ENCODE peak calls at places on chromosomes 3 and 15, in seven cellular contexts. C is IMR-90, X is GM12878, Y is heart left ventricle, O is K562, U is upper lobe of left lung, E is body of pancreas. T is an unnamed sample.

GRCh38 chr3:12392101-12392878 is 92.0 kb upstream of the TSEN2 start:
- ATAC-seq in C (no peak), X (no peak), Y (no peak), O (no peak), U (no peak), E (no peak), T (no peak)

GRCh38 chr15:84855765-84856164 is 28.7 kb upstream of the SLC28A1 start:
- ATAC-seq in C (no peak), X (no peak), Y (peak; percentile 45), O (no peak), U (no peak), E (no peak), T (no peak)

GRCh38 chr3:17239417-17239816 is 354.7 kb downstream of the PLCL2 start:
- ATAC-seq in C (no peak), X (no peak), Y (no peak), O (no peak), U (no peak), E (no peak), T (no peak)

GRCh38 chr15:51844747-51845426 is 15.4 kb downstream of the TMOD3 start:
- ATAC-seq in C (no peak), X (no peak), Y (no peak), O (no peak), U (no peak), E (no peak), T (no peak)

GRCh38 chr3:65356331-65357286 is 668.8 kb upstream of the ADAMTS9 start:
- ATAC-seq in C (no peak), X (no peak), Y (no peak), O (no peak), U (peak; percentile 16), E (no peak), T (no peak)

GRCh38 chr15:77857419-77857818 is 220.1 kb downstream of the TBC1D2B start:
- ATAC-seq in C (no peak), X (no peak), Y (no peak), O (no peak), U (no peak), E (no peak), T (no peak)

GRCh38 chr3:87756616-87757015 is 302.2 kb downstream of the CGGBP1 start:
- ATAC-seq in C (no peak), X (no peak), Y (no peak), O (no peak), U (no peak), E (no peak), T (no peak)

GRCh38 chr15:58296276-58296675 is 135.5 kb upstream of the LIPC start:
- ATAC-seq in C (no peak), X (no peak), Y (no peak), O (no peak), U (no peak), E (no peak), T (no peak)

GRCh38 chr3:33942483-33943150 is 144.2 kb downstream of the PDCD6IP start:
- ATAC-seq in C (no peak), X (peak; percentile 75), Y (no peak), O (peak; percentile 83), U (no peak), E (no peak), T (no peak)

GRCh38 chr15:63296195-63296594 is 18.8 kb downstream of the APH1B start:
- ATAC-seq in C (no peak), X (no peak), Y (no peak), O (no peak), U (no peak), E (no peak), T (no peak)

GRCh38 chr3:122353215-122353614 is 28.2 kb downstream of the CSTA start:
- ATAC-seq in C (no peak), X (no peak), Y (no peak), O (no peak), U (no peak), E (no peak), T (no peak)

GRCh38 chr15:71116366-71116765 is 1.1 kb downstream of the THSD4 start:
- ATAC-seq in C (no peak), X (no peak), Y (no peak), O (no peak), U (no peak), E (no peak), T (no peak)

GRCh38 chr3:63561879-63562278 is 90.6 kb upstream of the SNTN start:
- ATAC-seq in C (no peak), X (no peak), Y (no peak), O (no peak), U (no peak), E (no peak), T (no peak)

GRCh38 chr3:107660316-107660976 is 137.7 kb downstream of the BBX start:
- ATAC-seq in C (peak; percentile 41), X (peak; percentile 61), Y (no peak), O (no peak), U (peak; percentile 67), E (no peak), T (peak; percentile 20)

GRCh38 chr3:188166471-188166870 is 12.5 kb downstream of the LPP start:
- ATAC-seq in C (no peak), X (no peak), Y (no peak), O (no peak), U (no peak), E (no peak), T (no peak)

GRCh38 chr3:66083096-66083960 is 44.6 kb upstream of the MAGI1 start:
- ATAC-seq in C (no peak), X (no peak), Y (no peak), O (no peak), U (no peak), E (no peak), T (no peak)

GRCh38 chr3:12423131-12423530 is 61.1 kb upstream of the TSEN2 start:
- ATAC-seq in C (no peak), X (no peak), Y (no peak), O (no peak), U (no peak), E (no peak), T (no peak)

GRCh38 chr3:184360834-184361531 is 422 bp downstream of the CLCN2 start:
- ATAC-seq in C (peak; percentile 3), X (no peak), Y (no peak), O (no peak), U (no peak), E (no peak), T (no peak)
- H3K4me1 ChIP-seq in C (peaks cover 7% of the 10 kb centered on the region), X (peaks cover 10% of the 10 kb centered on the region), Y (peaks cover 31% of the 10 kb centered on the region), O (peaks cover 28% of the 10 kb centered on the region), U (peaks cover 26% of the 10 kb centered on the region), E (peaks cover 36% of the 10 kb centered on the region), T (peaks cover 16% of the 10 kb centered on the region)

DNA sequence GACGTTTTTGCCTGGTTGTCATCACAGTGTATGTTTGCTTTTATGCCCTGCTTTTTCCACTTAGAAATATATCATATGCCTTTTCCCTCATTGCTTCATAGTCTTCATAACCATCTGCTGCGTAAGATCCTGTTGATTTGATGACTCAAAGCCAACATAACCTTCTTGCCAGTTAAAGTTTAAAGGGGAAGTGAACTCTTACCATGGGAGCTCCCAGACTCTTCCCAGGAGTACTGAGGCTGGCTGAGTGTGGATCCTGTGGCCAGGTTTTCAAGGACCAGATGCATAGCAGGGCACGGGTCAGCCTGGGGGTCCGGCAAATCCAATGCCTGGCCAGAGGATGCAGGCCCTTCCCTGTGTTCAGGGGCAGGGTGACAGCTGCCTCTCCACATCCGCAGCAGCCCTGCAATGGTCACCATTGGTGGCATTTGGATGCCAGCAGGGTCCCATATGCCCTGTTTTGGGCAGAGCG is 42.0 kb upstream of the SACM1L start:
- ATAC-seq in C (peak; percentile 44), X (no peak), Y (peak; percentile 39), O (no peak), U (peak; percentile 78), E (peak; percentile 88), T (peak; percentile 83)
- TF ChIP-seq POLR2A in C (no peak), X (no peak), Y (no peak), O (no peak), U (no peak), E (no peak), T (no peak)

DNA sequence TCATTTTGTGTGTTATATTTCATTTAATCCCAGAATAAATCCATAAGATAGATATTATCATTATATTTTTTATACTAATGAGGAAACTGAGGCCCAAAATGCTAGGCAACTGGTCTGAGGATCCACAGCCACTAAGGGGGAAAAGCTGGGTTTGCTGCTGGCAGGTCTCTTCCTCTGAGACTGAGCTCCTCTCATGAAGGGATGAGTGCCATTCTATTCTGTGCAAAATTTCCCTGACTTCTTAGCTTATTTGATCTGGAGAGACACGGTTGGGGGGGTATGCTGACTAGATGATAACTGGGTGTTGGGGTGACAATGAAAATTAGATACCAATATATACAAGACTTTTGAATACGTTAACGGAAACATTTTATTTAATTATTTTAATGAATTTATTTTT is 1.9 kb downstream of the GCSAM start:
- ATAC-seq in C (no peak), X (no peak), Y (no peak), O (no peak), U (no peak), E (no peak), T (no peak)
- H3K4me1 ChIP-seq in C (peaks cover 4% of the 10 kb centered on the region), X (peaks cover 47% of the 10 kb centered on the region), Y (peaks cover 15% of the 10 kb centered on the region), O (no peaks in the 10 kb centered on the region), U (no peaks in the 10 kb centered on the region), E (peaks cover 21% of the 10 kb centered on the region), T (no peaks in the 10 kb centered on the region)

DNA sequence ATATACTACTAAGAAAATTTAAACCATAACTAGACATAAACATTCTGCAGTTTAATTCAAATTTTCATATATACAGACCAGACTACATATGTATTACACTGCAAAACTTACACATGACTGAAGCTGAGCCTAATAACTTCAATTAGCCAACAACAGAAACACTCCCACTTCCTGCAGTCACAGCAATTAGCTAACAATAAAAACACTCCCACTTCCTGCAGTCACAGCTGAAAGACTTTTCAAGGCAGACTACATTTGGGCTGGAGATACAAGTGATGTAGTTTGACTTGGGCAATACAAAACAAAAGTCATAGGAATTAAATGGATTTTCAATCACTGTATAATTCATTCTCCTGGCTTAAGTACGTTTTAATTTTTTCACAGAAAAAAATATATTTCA is 10.3 kb downstream of the TM2D3 start:
- ATAC-seq in C (no peak), X (peak; percentile 91), Y (peak; percentile 40), O (no peak), U (peak; percentile 77), E (peak; percentile 12), T (peak; percentile 61)
- TF ChIP-seq POLR2A in C (no peak), X (no peak), Y (no peak), O (no peak), U (no peak), E (no peak), T (no peak)

GRCh38 chr3:55000946-55001345 is 73.1 kb upstream of the LRTM1 start:
- ATAC-seq in C (peak; percentile 9), X (no peak), Y (no peak), O (no peak), U (no peak), E (no peak), T (no peak)

GRCh38 chr3:55002416-55002930 is 74.6 kb upstream of the LRTM1 start:
- ATAC-seq in C (no peak), X (no peak), Y (no peak), O (no peak), U (no peak), E (no peak), T (no peak)

GRCh38 chr3:54999159-54999558 is 71.3 kb upstream of the LRTM1 start:
- ATAC-seq in C (peak; percentile 47), X (no peak), Y (no peak), O (peak; percentile 37), U (peak; percentile 75), E (no peak), T (no peak)

GRCh38 chr3:54999801-55000200 is 71.9 kb upstream of the LRTM1 start:
- ATAC-seq in C (peak; percentile 50), X (no peak), Y (no peak), O (no peak), U (no peak), E (no peak), T (no peak)

DNA sequence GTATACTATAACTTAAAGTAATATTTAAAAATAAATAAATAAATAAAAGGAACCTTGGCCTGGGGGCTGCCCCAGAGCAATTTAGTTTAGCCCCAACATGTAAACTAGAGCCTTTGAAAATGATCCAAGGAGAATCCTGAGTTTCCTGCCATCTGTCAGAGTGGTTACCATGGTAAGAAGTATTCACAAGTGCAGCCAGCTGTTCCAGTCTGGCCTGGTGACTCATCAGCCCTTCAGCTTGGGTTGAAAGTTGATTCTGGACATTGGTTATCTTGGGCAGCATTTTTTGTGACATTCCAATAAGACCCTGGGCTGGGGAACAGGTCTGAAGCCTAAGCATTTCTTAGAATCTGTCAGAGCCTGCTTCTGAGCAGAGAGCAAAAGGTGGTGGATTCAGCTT is 72.7 kb upstream of the LRTM1 start:
- ATAC-seq in C (peak; percentile 88), X (no peak), Y (no peak), O (no peak), U (peak; percentile 58), E (no peak), T (no peak)
- H3K4me1 ChIP-seq in C (peaks cover 6% of the 10 kb centered on the region), X (no peaks in the 10 kb centered on the region), Y (no peaks in the 10 kb centered on the region), O (no peaks in the 10 kb centered on the region), U (no peaks in the 10 kb centered on the region), E (no peaks in the 10 kb centered on the region), T (no peaks in the 10 kb centered on the region)

T was measured in gastroesophageal sphincter.